ENCODE peak calls at places on chromosomes 5 and 9, in ten cellular contexts. H is stimulated activated CD4-positive, alpha-beta T cell treated with anti-CD3 and anti-CD28 coated beads, Interleukin-2, amount 100 ng/mL, for 4 hours; P is substantia nigra; W is GM10248; L is sigmoid colon; T is A172; X is T1000; G is A549; O is GM19239; C is transverse colon. I is an unnamed sample.

GRCh38 chr5:37954561-37954960 is 114.7 kb upstream of the GDNF start:
- DNase-seq in G (no peak), T (no peak), P (no peak), L (no peak), O (no peak), C (no peak), W (no peak), H (no peak), X (no peak), I (no peak)

GRCh38 chr9:101671567-101671966 is 66.9 kb downstream of the GRIN3A start:
- DNase-seq in G (no peak), W (no peak), C (no peak), T (no peak), H (no peak), O (no peak), X (no peak), L (no peak), P (no peak), I (no peak)

GRCh38 chr9:72817413-72817812 is 135.4 kb downstream of the ALDH1A1 start:
- DNase-seq in P (no peak), X (no peak), O (no peak), C (no peak), T (no peak), G (no peak), H (no peak), W (no peak), L (no peak), I (no peak)

GRCh38 chr5:154098465-154098864 is 59.7 kb downstream of the MFAP3 start:
- DNase-seq in G (no peak), X (no peak), H (no peak), T (no peak), L (no peak), W (no peak), C (no peak), P (no peak), O (no peak), I (no peak)

GRCh38 chr5:132641241-132641723 is 16.7 kb upstream of the IL13 start:
- DNase-seq in O (no peak), W (peak), H (no peak), P (no peak), X (no peak), C (no peak), G (no peak), L (no peak), T (no peak), I (peak)

GRCh38 chr5:140192715-140193428 is 17.9 kb downstream of the CYSTM1 start:
- DNase-seq in G (no peak), X (no peak), H (no peak), T (no peak), P (no peak), W (no peak), C (no peak), O (no peak), L (no peak), I (no peak)

GRCh38 chr9:14671327-14671840 is 21.8 kb downstream of the ZDHHC21 start:
- DNase-seq in P (no peak), L (no peak), T (no peak), O (no peak), H (no peak), G (no peak), C (no peak), W (no peak), X (no peak), I (no peak)

GRCh38 chr5:63961598-63962161 is 565 bp downstream of the HTR1A start:
- DNase-seq in L (no peak), C (no peak), P (no peak), O (no peak), H (no peak), G (no peak), T (no peak), W (peak), X (no peak), I (no peak)

GRCh38 chr9:84343111-84343521 is 2.6 kb upstream of the SLC28A3 start:
- DNase-seq in G (no peak), L (no peak), H (no peak), X (peak), W (no peak), P (no peak), T (peak), C (no peak), O (no peak), I (no peak)

GRCh38 chr5:95803271-95804148 is 19.0 kb downstream of the GLRX start:
- DNase-seq in H (no peak), T (no peak), L (no peak), X (no peak), W (no peak), G (peak), C (no peak), O (no peak), P (no peak), I (no peak)

GRCh38 chr5:169770109-169770508 is 133.0 kb downstream of the DOCK2 start:
- DNase-seq in X (no peak), H (no peak), P (no peak), O (no peak), L (no peak), C (no peak), G (no peak), T (no peak), W (no peak), I (no peak)

GRCh38 chr5:1488882-1489680 is 34.7 kb downstream of the LPCAT1 start:
- DNase-seq in O (no peak), P (no peak), H (no peak), C (no peak), T (peak), W (peak), X (no peak), L (no peak), G (no peak), I (peak)

GRCh38 chr5:169667896-169668674 is 31.0 kb downstream of the DOCK2 start:
- DNase-seq in H (no peak), C (no peak), W (no peak), T (peak), X (peak), L (no peak), G (peak), O (no peak), P (no peak), I (no peak)

GRCh38 chr5:42985129-42986037 is 54.7 kb downstream of the ANXA2R start:
- DNase-seq in T (peak), X (no peak), P (no peak), O (no peak), C (no peak), W (no peak), G (no peak), L (no peak), H (no peak), I (no peak)

GRCh38 chr5:139747583-139748504 is 47.8 kb upstream of the PSD2 start:
- DNase-seq in C (peak), G (no peak), X (no peak), O (no peak), P (peak), H (peak), L (peak), T (no peak), W (peak), I (no peak)

GRCh38 chr9:114011313-114011712 is 66.8 kb downstream of the AMBP start:
- DNase-seq in H (no peak), L (no peak), T (no peak), O (no peak), C (no peak), W (no peak), G (no peak), X (no peak), P (no peak), I (no peak)

GRCh38 chr5:162068412-162068811 is 839 bp downstream of the GABRG2 start:
- DNase-seq in O (no peak), L (no peak), T (peak), P (no peak), G (peak), X (peak), H (no peak), W (peak), C (no peak), I (peak)

GRCh38 chr9:94804917-94805544 is 78.5 kb downstream of the AOPEP start:
- DNase-seq in P (no peak), X (no peak), L (no peak), H (no peak), O (no peak), C (no peak), T (peak), W (no peak), G (peak), I (no peak)

GRCh38 chr9:93941493-93941892 is 13.7 kb downstream of the BARX1 start:
- DNase-seq in T (no peak), G (no peak), P (no peak), W (no peak), L (no peak), X (no peak), H (no peak), C (no peak), O (no peak), I (no peak)

GRCh38 chr5:37839441-37840035 is 303 bp downstream of the GDNF start:
- DNase-seq in T (no peak), H (no peak), P (peak), L (peak), C (peak), G (peak), O (no peak), X (peak), W (peak), I (peak)

GRCh38 chr5:80093796-80094195 is 58.6 kb downstream of the THBS4 start:
- DNase-seq in H (no peak), W (no peak), G (peak), O (no peak), T (no peak), P (no peak), L (no peak), C (no peak), X (no peak), I (no peak)

GRCh38 chr9:10704720-10705119 is 91.9 kb upstream of the PTPRD start:
- DNase-seq in G (no peak), L (no peak), W (no peak), X (no peak), P (no peak), T (peak), C (no peak), O (no peak), H (no peak), I (no peak)

GRCh38 chr9:6986416-6986815 is 228.6 kb downstream of the KDM4C start:
- DNase-seq in W (no peak), L (no peak), C (no peak), O (no peak), X (no peak), H (no peak), P (no peak), G (no peak), T (no peak), I (no peak)

GRCh38 chr5:82225525-82226172 is 52.5 kb downstream of the RPS23 start:
- DNase-seq in O (peak), H (peak), W (peak), T (peak), L (peak), P (peak), C (peak), G (peak), X (peak), I (peak)

GRCh38 chr5:56123531-56124243 is 109.4 kb downstream of the ANKRD55 start:
- DNase-seq in X (peak), T (peak), H (no peak), L (peak), P (no peak), C (peak), G (peak), O (no peak), W (no peak), I (no peak)

GRCh38 chr9:38332625-38333024 is 59.9 kb upstream of the ALDH1B1 start:
- DNase-seq in C (no peak), L (no peak), P (no peak), H (no peak), G (no peak), T (no peak), W (no peak), O (no peak), X (no peak), I (no peak)

GRCh38 chr5:135398160-135398854 is 724 bp downstream of the MACROH2A1 start:
- DNase-seq in C (peak), X (no peak), P (no peak), G (peak), L (no peak), H (peak), T (peak), O (no peak), W (peak), I (peak)

GRCh38 chr9:117546894-117547293 is 132.0 kb upstream of the ASTN2 start:
- DNase-seq in L (no peak), T (peak), O (peak), C (peak), W (peak), P (no peak), X (no peak), G (peak), H (no peak), I (no peak)

GRCh38 chr9:35755071-35755470 is 995 bp upstream of the MSMP start:
- DNase-seq in X (no peak), O (no peak), L (no peak), T (no peak), P (no peak), C (no peak), H (no peak), W (no peak), G (no peak), I (no peak)